ENCODE peak calls at places on chromosomes 12 and 14, in seven cellular contexts. X, K, S, V, E, W and I are unnamed samples.

GRCh38 chr14:22096511-22096890 is 422.9 kb upstream of the OR4E1 start:
- DNase-seq in X (no peak), K (no peak), S (no peak), V (no peak), E (no peak), W (no peak), I (no peak)

GRCh38 chr12:92467886-92468285 is 234.9 kb upstream of the PLEKHG7 start:
- DNase-seq in X (no peak), K (no peak), S (no peak), V (no peak), E (no peak), W (no peak), I (no peak)

GRCh38 chr12:32305163-32305562 is 94.2 kb upstream of the FGD4 start:
- DNase-seq in X (peak; percentile 15), K (no peak), S (no peak), V (no peak), E (no peak), W (peak; percentile 48), I (no peak)

GRCh38 chr14:76720382-76720813 is 40.9 kb upstream of the VASH1 start:
- DNase-seq in X (no peak), K (peak; percentile 24), S (no peak), V (no peak), E (no peak), W (peak; percentile 91), I (no peak)

GRCh38 chr12:65300679-65301349 is 22.3 kb downstream of the MSRB3 start:
- DNase-seq in X (peak; percentile 20), K (no peak), S (no peak), V (no peak), E (no peak), W (no peak), I (no peak)

GRCh38 chr12:92378682-92379479 is 233.2 kb upstream of the BTG1 start:
- DNase-seq in X (no peak), K (no peak), S (no peak), V (no peak), E (no peak), W (no peak), I (no peak)

GRCh38 chr14:58278177-58278576 is 20.2 kb upstream of the ARID4A start:
- DNase-seq in X (no peak), K (no peak), S (no peak), V (no peak), E (no peak), W (no peak), I (no peak)

GRCh38 chr12:101919447-101919846 is 42.1 kb downstream of the DRAM1 start:
- DNase-seq in X (no peak), K (no peak), S (no peak), V (no peak), E (no peak), W (no peak), I (no peak)

GRCh38 chr14:21268612-21269251 is 510 bp downstream of the HNRNPC start:
- DNase-seq in X (no peak), K (peak; percentile 35), S (no peak), V (no peak), E (no peak), W (peak; percentile 53), I (peak; percentile 50)

GRCh38 chr12:13036881-13037280 is 7.3 kb upstream of the FAM234B start:
- DNase-seq in X (no peak), K (no peak), S (no peak), V (no peak), E (no peak), W (no peak), I (no peak)

GRCh38 chr12:100199347-100200136 is 1.1 kb upstream of the ACTR6 start:
- DNase-seq in X (peak; percentile 69), K (peak; percentile 78), S (peak; percentile 80), V (no peak), E (peak; percentile 84), W (peak; percentile 20), I (peak; percentile 87)

GRCh38 chr12:19978193-19978592 is 390.1 kb upstream of the PDE3A start:
- DNase-seq in X (no peak), K (no peak), S (no peak), V (no peak), E (no peak), W (peak; percentile 48), I (no peak)

GRCh38 chr14:60245316-60246177 is 3.5 kb upstream of the PPM1A start:
- DNase-seq in X (no peak), K (no peak), S (no peak), V (no peak), E (no peak), W (no peak), I (peak; percentile 52)

GRCh38 chr12:121956041-121956341 is 37.6 kb downstream of the CFAP251 start:
- DNase-seq in X (no peak), K (no peak), S (no peak), V (no peak), E (no peak), W (no peak), I (no peak)